ENCODE peak calls at places on chromosomes 5 and 9, in four cellular contexts. P is colonic mucosa; R is CD8-positive, alpha-beta T cell; B is epithelial cell of proximal tubule. L is an unnamed sample.

GRCh38 chr9:113632776-113633590 is 169.5 kb downstream of the RGS3 start:
- DNase-seq in P (no peak), B (no peak), R (no peak), L (peak)

GRCh38 chr9:4241552-4241951 is 58.3 kb downstream of the GLIS3 start:
- DNase-seq in P (no peak), B (no peak), R (no peak), L (no peak)

GRCh38 chr5:43171926-43172325 is 20.1 kb upstream of the NIM1K start:
- DNase-seq in R (no peak), P (no peak), B (no peak), L (no peak)

GRCh38 chr5:36181709-36182262 is 29.9 kb downstream of the SKP2 start:
- DNase-seq in P (no peak), R (no peak), B (no peak), L (no peak)

GRCh38 chr9:14608521-14608920 is 84.7 kb downstream of the ZDHHC21 start:
- DNase-seq in P (no peak), B (no peak), R (no peak), L (no peak)

GRCh38 chr9:89430995-89431394 is 66.9 kb downstream of the SEMA4D start:
- DNase-seq in P (peak), R (no peak), B (no peak), L (no peak)

GRCh38 chr5:20683241-20683940 is 695.4 kb upstream of the CDH18 start:
- DNase-seq in R (no peak), B (no peak), P (no peak), L (no peak)

GRCh38 chr5:18397393-18397792 is 763.1 kb downstream of the TAF11L14 start:
- DNase-seq in P (no peak), R (no peak), B (no peak), L (no peak)

GRCh38 chr5:151108566-151108965 is 27.7 kb upstream of the TNIP1 start:
- DNase-seq in P (no peak), B (no peak), R (no peak), L (no peak)

GRCh38 chr5:142012186-142012785 is 541 bp downstream of the GNPDA1 start:
- DNase-seq in P (peak), R (peak), B (no peak), L (no peak)

GRCh38 chr5:30605693-30606268 is 587.7 kb upstream of the CDH6 start:
- DNase-seq in B (no peak), R (no peak), P (no peak), L (no peak)

GRCh38 chr9:82763631-82764030 is 299.3 kb downstream of the RASEF start:
- DNase-seq in R (no peak), P (no peak), B (no peak), L (no peak)

GRCh38 chr9:134386951-134387831 is 60.9 kb downstream of the RXRA start:
- DNase-seq in B (no peak), P (no peak), R (no peak), L (no peak)

GRCh38 chr5:136038635-136039034 is 9.8 kb downstream of the TGFBI start:
- DNase-seq in R (no peak), P (no peak), B (no peak), L (no peak)

GRCh38 chr5:149412783-149413476 is 33.8 kb upstream of the IL17B start:
- DNase-seq in P (peak), B (no peak), R (no peak), L (no peak)

GRCh38 chr5:159149085-159149484 is 49.4 kb upstream of the EBF1 start:
- DNase-seq in B (no peak), R (no peak), P (no peak), L (no peak)

GRCh38 chr5:6525910-6526309 is 77.3 kb downstream of the UBE2QL1 start:
- DNase-seq in R (no peak), P (no peak), B (no peak), L (no peak)

GRCh38 chr5:9112520-9113291 is 433.2 kb downstream of the SEMA5A start:
- DNase-seq in R (no peak), B (no peak), P (no peak), L (no peak)

GRCh38 chr5:6424110-6424659 is 24.5 kb upstream of the UBE2QL1 start:
- DNase-seq in B (no peak), P (no peak), R (no peak), L (no peak)

GRCh38 chr5:181120311-181120710 is 10.7 kb downstream of the OR2V1 start:
- DNase-seq in R (no peak), P (no peak), B (no peak), L (no peak)

GRCh38 chr9:123620258-123620657 is 264.3 kb downstream of the CRB2 start:
- DNase-seq in B (no peak), R (no peak), P (no peak), L (no peak)

GRCh38 chr5:113378960-113379541 is 55.7 kb downstream of the TSSK1B start:
- DNase-seq in R (peak), B (peak), P (peak), L (peak)

GRCh38 chr9:4207881-4208615 is 91.8 kb downstream of the GLIS3 start:
- DNase-seq in B (peak), P (no peak), R (no peak), L (no peak)

GRCh38 chr5:36630201-36630968 is 24.0 kb downstream of the SLC1A3 start:
- DNase-seq in P (no peak), B (no peak), R (no peak), L (no peak)

GRCh38 chr5:122316652-122317051 is 4.6 kb downstream of the SNCAIP start:
- DNase-seq in P (no peak), R (no peak), B (no peak), L (no peak)

GRCh38 chr5:81825237-81825636 is 74.3 kb upstream of the SSBP2 start:
- DNase-seq in P (no peak), R (no peak), B (peak), L (no peak)

GRCh38 chr9:137371966-137372651 is 50.9 kb downstream of the EXD3 start:
- DNase-seq in R (peak), B (no peak), P (no peak), L (no peak)

GRCh38 chr5:28473531-28474107 is 1435.2 kb upstream of the CDH9 start:
- DNase-seq in P (no peak), B (no peak), R (no peak), L (no peak)

GRCh38 chr5:54738118-54738972 is 220.8 kb downstream of the SNX18 start:
- DNase-seq in R (no peak), B (no peak), P (peak), L (peak)

GRCh38 chr5:103561670-103562069 is 919 bp downstream of the NUDT12 start:
- DNase-seq in R (no peak), P (no peak), B (no peak), L (no peak)

GRCh38 chr9:109383356-109383755 is 62.5 kb upstream of the EPB41L4B start:
- DNase-seq in P (no peak), B (no peak), R (no peak), L (no peak)

GRCh38 chr5:167528651-167529050 is 762.8 kb upstream of the WWC1 start:
- DNase-seq in B (no peak), R (no peak), P (no peak), L (no peak)
- TF ChIP-seq CTCF in B (peak), R (no peak), P (no peak), L (no peak)

DNA sequence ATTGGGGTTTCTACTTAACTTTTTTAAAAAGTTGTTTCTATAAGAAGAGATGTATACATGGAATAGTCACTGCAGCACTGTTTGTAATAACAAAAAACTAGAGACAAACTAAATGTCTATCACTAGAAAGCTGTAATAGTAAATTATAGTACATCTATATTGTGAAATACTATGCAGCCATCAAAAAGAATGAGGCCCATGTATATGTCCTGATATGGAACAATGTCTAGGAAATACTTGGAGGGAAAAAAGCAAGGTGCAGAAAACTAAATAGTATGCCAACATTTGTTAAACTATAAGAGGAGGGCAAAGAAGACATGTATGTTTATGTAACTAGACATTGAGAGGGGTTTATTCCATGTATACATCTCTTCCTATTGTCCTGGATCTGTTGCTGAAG is 2.9 kb upstream of the RAB14 start:
- DNase-seq in P (no peak), R (no peak), B (no peak), L (no peak)
- TF ChIP-seq CTCF in P (no peak), R (no peak), B (no peak), L (no peak)

DNA sequence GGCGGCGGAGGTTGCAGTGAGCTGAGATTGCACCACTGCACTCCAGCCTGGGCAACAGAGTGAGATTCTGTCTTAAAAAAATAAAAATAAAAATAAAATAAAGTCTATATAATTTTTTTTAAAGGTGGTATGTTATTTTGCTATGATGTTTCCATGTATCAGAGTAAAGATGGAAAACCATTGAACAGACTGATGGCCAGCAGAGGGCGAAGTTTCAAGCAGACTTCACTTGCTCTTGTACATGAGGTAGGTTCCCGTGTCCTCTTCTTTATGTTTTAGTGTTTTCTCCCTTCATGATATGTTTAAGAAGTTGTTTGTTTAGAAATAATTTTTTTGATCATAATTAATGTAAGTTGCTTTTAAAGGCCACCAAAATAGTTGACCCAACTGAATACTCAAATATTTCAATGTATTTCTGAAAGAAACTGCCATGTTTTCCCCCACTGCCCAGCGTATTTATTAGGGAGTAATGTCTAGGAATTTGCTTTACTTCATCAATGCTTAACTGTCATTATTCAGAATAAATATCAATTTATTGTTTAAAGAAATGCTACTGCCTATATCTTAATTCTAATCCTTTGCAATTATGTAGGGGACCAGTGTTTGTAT is 146.4 kb downstream of the HACD4 start:
- DNase-seq in R (peak), B (no peak), P (peak), L (no peak)
- TF ChIP-seq CTCF in R (peak), B (peak), P (peak), L (peak)

GRCh38 chr5:350355-350754 is 28.8 kb downstream of the AHRR start:
- DNase-seq in P (no peak), B (no peak), R (no peak), L (no peak)
- TF ChIP-seq CTCF in P (no peak), B (peak), R (no peak), L (no peak)

DNA sequence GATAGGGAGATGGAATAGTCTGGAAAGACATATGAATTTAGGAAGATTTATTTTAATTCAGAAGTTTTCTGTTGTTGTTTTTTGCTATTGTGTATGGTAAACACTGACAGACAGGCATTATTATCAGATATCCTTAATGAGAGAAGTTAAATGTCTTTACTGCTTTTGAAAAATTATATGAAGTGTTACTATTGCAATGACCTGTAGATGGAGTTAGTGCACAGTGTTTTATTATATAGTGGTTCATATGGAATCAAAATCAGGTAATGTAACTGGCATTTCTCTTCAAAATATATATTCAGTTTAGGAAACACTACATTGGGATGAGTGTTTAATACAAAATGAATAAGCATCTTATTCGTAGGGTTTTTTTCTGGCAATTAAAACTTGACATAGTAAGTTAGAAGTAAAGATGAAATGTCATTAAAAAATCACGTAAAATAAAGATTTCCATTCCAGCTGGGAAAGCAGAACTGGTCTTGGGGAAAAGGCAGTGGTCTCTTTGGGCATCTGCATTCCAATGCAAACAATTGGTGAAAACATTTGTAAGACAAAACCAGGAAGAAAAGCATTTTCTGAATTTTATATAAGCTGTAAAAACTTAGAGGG is 3.9 kb downstream of the GABRA1 start:
- DNase-seq in P (no peak), R (no peak), B (no peak), L (no peak)
- TF ChIP-seq CTCF in P (no peak), R (no peak), B (peak), L (no peak)